ENCODE peak calls at places on chromosome 7, in five cellular contexts. One of them, this sample, is unnamed. For H3K36me3, the result is how much of the 10 kb centered on the place peaks cover.

GRCh38 chr7:47803846-47804245 is 144.4 kb downstream of the PKD1L1 start:
- DNase-seq in NT2/D1: no peak
- DNase-seq in GM23248: no peak
- DNase-seq in CD8-positive, alpha-beta memory T cell: no peak
- DNase-seq in transverse colon: no peak
- DNase-seq in this sample: no peak

GRCh38 chr7:130971297-130971696 is 237.3 kb upstream of the KLF14 start:
- DNase-seq in CD8-positive, alpha-beta memory T cell: no peak
- DNase-seq in transverse colon: no peak
- DNase-seq in GM23248: no peak
- DNase-seq in NT2/D1: no peak
- DNase-seq in this sample: no peak

GRCh38 chr7:119640861-119641260 is 632.1 kb upstream of the KCND2 start:
- DNase-seq in transverse colon: no peak
- DNase-seq in GM23248: no peak
- DNase-seq in NT2/D1: no peak
- DNase-seq in CD8-positive, alpha-beta memory T cell: no peak
- DNase-seq in this sample: no peak

GRCh38 chr7:49174396-49174795 is 250.0 kb downstream of the CDC14C start:
- DNase-seq in NT2/D1: no peak
- DNase-seq in GM23248: no peak
- DNase-seq in CD8-positive, alpha-beta memory T cell: no peak
- DNase-seq in transverse colon: no peak
- DNase-seq in this sample: no peak

GRCh38 chr7:26291699-26292538 is at the start of gene SNX10:
- DNase-seq in CD8-positive, alpha-beta memory T cell: peak
- DNase-seq in NT2/D1: peak
- DNase-seq in transverse colon: peak
- DNase-seq in GM23248: peak
- DNase-seq in this sample: no peak

GRCh38 chr7:94823952-94824351 is 83.4 kb upstream of the PPP1R9A start:
- DNase-seq in GM23248: peak
- DNase-seq in transverse colon: no peak
- DNase-seq in CD8-positive, alpha-beta memory T cell: no peak
- DNase-seq in NT2/D1: no peak
- DNase-seq in this sample: no peak

GRCh38 chr7:28570970-28571288 is 158.6 kb downstream of the CREB5 start:
- DNase-seq in GM23248: peak
- DNase-seq in transverse colon: no peak
- DNase-seq in CD8-positive, alpha-beta memory T cell: no peak
- DNase-seq in NT2/D1: no peak
- DNase-seq in this sample: no peak

GRCh38 chr7:100825760-100826545 is 1.4 kb downstream of the EPHB4 start:
- DNase-seq in transverse colon: no peak
- DNase-seq in NT2/D1: no peak
- DNase-seq in GM23248: peak
- DNase-seq in CD8-positive, alpha-beta memory T cell: no peak
- DNase-seq in this sample: no peak

GRCh38 chr7:155208681-155209477 is 88.8 kb upstream of the INSIG1 start:
- DNase-seq in NT2/D1: no peak
- DNase-seq in CD8-positive, alpha-beta memory T cell: no peak
- DNase-seq in transverse colon: no peak
- DNase-seq in GM23248: peak
- DNase-seq in this sample: no peak

GRCh38 chr7:127885843-127886242 is 145.4 kb downstream of the LRRC4 start:
- DNase-seq in transverse colon: no peak
- DNase-seq in CD8-positive, alpha-beta memory T cell: no peak
- DNase-seq in NT2/D1: no peak
- DNase-seq in GM23248: peak
- DNase-seq in this sample: no peak

GRCh38 chr7:47322731-47323130 is 259.2 kb downstream of the TNS3 start:
- DNase-seq in NT2/D1: no peak
- DNase-seq in GM23248: no peak
- DNase-seq in CD8-positive, alpha-beta memory T cell: no peak
- DNase-seq in transverse colon: no peak
- DNase-seq in this sample: no peak

GRCh38 chr7:152335900-152336571 is 99.8 kb downstream of the KMT2C start:
- DNase-seq in CD8-positive, alpha-beta memory T cell: no peak
- DNase-seq in NT2/D1: no peak
- DNase-seq in GM23248: peak
- DNase-seq in transverse colon: no peak
- DNase-seq in this sample: no peak

GRCh38 chr7:27175005-27175625 is 995 bp upstream of the HOXA10 start:
- DNase-seq in GM23248: peak
- DNase-seq in CD8-positive, alpha-beta memory T cell: no peak
- DNase-seq in transverse colon: peak
- DNase-seq in NT2/D1: no peak
- DNase-seq in this sample: no peak

GRCh38 chr7:17521437-17521836 is 223.0 kb downstream of the AHR start:
- DNase-seq in NT2/D1: no peak
- DNase-seq in GM23248: peak
- DNase-seq in transverse colon: no peak
- DNase-seq in CD8-positive, alpha-beta memory T cell: no peak
- DNase-seq in this sample: no peak

GRCh38 chr7:6533893-6534804 is 17.1 kb downstream of the GRID2IP start:
- DNase-seq in NT2/D1: no peak
- DNase-seq in GM23248: no peak
- DNase-seq in transverse colon: peak
- DNase-seq in CD8-positive, alpha-beta memory T cell: no peak
- DNase-seq in this sample: no peak
- H3K4me3 ChIP-seq in NT2/D1: no peak
- H3K4me3 ChIP-seq in GM23248: no peak
- H3K4me3 ChIP-seq in transverse colon: no peak
- H3K4me3 ChIP-seq in CD8-positive, alpha-beta memory T cell: no peak
- H3K4me3 ChIP-seq in this sample: no peak

GRCh38 chr7:23332193-23332592 is 33.1 kb downstream of the MALSU1 start:
- DNase-seq in NT2/D1: no peak
- DNase-seq in transverse colon: no peak
- DNase-seq in CD8-positive, alpha-beta memory T cell: no peak
- DNase-seq in GM23248: no peak
- DNase-seq in this sample: no peak
- H3K36me3 ChIP-seq in NT2/D1: half or more
- H3K36me3 ChIP-seq in transverse colon: under half
- H3K36me3 ChIP-seq in CD8-positive, alpha-beta memory T cell: under half
- H3K36me3 ChIP-seq in GM23248: under half
- H3K36me3 ChIP-seq in this sample: half or more

DNA sequence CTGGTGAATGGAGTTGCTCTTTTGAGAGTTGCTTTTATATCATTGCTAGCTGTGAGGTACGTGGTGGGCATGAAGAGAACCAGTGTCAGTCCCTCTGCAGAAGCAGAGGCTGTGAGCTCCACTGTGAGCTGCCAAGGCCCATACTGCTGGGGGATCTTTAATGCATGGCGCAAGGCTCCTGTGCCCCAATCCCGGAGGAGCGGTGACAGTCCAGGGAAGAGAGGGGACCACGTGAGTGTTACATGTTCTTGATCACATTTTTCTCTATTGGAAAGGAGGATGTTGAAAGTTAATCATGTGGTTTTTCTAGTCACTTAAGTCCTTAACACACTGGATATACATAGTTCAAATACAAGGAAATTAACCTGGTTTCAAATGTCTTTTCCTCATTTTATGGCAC is 393.5 kb upstream of the GALNT17 start:
- DNase-seq in CD8-positive, alpha-beta memory T cell: no peak
- DNase-seq in GM23248: no peak
- DNase-seq in transverse colon: no peak
- DNase-seq in NT2/D1: no peak
- DNase-seq in this sample: no peak
- H3K4me3 ChIP-seq in CD8-positive, alpha-beta memory T cell: no peak
- H3K4me3 ChIP-seq in GM23248: no peak
- H3K4me3 ChIP-seq in transverse colon: no peak
- H3K4me3 ChIP-seq in NT2/D1: no peak
- H3K4me3 ChIP-seq in this sample: no peak

GRCh38 chr7:105474045-105474444 is 48.0 kb downstream of the PUS7 start:
- DNase-seq in NT2/D1: no peak
- DNase-seq in GM23248: no peak
- DNase-seq in transverse colon: no peak
- DNase-seq in CD8-positive, alpha-beta memory T cell: no peak
- DNase-seq in this sample: no peak
- H3K36me3 ChIP-seq in NT2/D1: under half
- H3K36me3 ChIP-seq in GM23248: under half
- H3K36me3 ChIP-seq in transverse colon: under half
- H3K36me3 ChIP-seq in CD8-positive, alpha-beta memory T cell: under half
- H3K36me3 ChIP-seq in this sample: under half

GRCh38 chr7:150567168-150567567 is at the start of gene GIMAP4:
- DNase-seq in CD8-positive, alpha-beta memory T cell: no peak
- DNase-seq in NT2/D1: no peak
- DNase-seq in transverse colon: no peak
- DNase-seq in GM23248: no peak
- DNase-seq in this sample: no peak
- H3K4me3 ChIP-seq in CD8-positive, alpha-beta memory T cell: peak
- H3K4me3 ChIP-seq in NT2/D1: no peak
- H3K4me3 ChIP-seq in transverse colon: peak
- H3K4me3 ChIP-seq in GM23248: no peak
- H3K4me3 ChIP-seq in this sample: no peak

DNA sequence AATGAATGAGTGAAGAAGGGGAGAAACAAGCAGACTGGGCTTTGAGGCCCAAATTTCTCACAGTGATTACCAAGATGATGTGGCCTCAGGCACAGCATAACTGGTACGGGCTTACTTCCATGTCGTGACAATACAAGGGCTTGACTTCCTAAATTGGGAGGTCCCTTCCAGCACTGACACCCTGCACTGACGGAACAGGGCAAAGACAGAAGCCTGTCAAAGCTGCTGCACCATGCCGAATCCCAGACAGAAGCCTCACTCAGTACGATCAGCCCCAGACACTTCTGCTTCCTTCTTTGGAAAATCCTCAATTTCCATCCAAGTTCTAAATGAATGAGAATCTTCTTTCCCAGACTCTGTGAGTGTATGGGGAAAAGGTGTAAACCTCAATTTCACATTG is 51.9 kb downstream of the GNA12 start:
- DNase-seq in transverse colon: no peak
- DNase-seq in NT2/D1: no peak
- DNase-seq in GM23248: no peak
- DNase-seq in CD8-positive, alpha-beta memory T cell: no peak
- DNase-seq in this sample: no peak
- H3K36me3 ChIP-seq in transverse colon: under half
- H3K36me3 ChIP-seq in NT2/D1: half or more
- H3K36me3 ChIP-seq in GM23248: under half
- H3K36me3 ChIP-seq in CD8-positive, alpha-beta memory T cell: under half
- H3K36me3 ChIP-seq in this sample: under half

GRCh38 chr7:290554-291301 is 758 bp downstream of the FOXL3 start:
- DNase-seq in GM23248: no peak
- DNase-seq in transverse colon: peak
- DNase-seq in NT2/D1: no peak
- DNase-seq in CD8-positive, alpha-beta memory T cell: no peak
- DNase-seq in this sample: no peak

GRCh38 chr7:291302-292092 is 1.5 kb downstream of the FOXL3 start:
- DNase-seq in transverse colon: no peak
- DNase-seq in GM23248: no peak
- DNase-seq in CD8-positive, alpha-beta memory T cell: no peak
- DNase-seq in NT2/D1: no peak
- DNase-seq in this sample: no peak

GRCh38 chr7:288671-289101 is 1.3 kb upstream of the FOXL3 start:
- DNase-seq in NT2/D1: no peak
- DNase-seq in GM23248: no peak
- DNase-seq in transverse colon: no peak
- DNase-seq in CD8-positive, alpha-beta memory T cell: no peak
- DNase-seq in this sample: no peak

GRCh38 chr7:289756-290553 is at the start of gene FOXL3:
- DNase-seq in CD8-positive, alpha-beta memory T cell: no peak
- DNase-seq in GM23248: no peak
- DNase-seq in NT2/D1: no peak
- DNase-seq in transverse colon: no peak
- DNase-seq in this sample: no peak

DNA sequence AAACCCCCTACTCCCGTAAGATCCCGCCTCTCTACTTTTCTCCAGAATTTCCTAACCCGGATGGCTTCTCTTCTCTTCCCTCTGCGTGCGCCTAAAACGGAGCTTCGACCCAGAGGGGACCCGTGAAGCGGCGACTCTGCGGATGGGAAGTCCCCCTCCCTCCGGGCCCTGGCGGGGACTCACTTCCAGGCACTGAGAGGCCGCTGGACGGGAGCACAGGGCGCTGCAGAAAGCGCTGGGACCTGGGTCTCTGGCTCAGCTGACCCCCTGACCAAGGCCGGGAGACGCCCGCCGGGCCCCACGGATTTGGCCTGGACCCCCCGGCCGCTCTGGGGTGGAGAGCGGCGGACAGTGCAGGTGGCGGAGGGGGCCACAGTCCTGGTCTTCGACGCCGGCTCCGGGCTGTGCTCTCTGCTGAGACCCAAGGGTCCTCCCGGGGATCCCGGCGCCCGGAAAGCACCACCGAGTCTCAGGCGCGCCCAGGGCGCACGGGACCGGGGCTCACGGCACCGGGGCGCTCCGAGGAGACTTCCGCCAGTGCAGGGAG is 688 bp upstream of the FOXL3 start:
- DNase-seq in transverse colon: no peak
- DNase-seq in GM23248: no peak
- DNase-seq in NT2/D1: no peak
- DNase-seq in CD8-positive, alpha-beta memory T cell: no peak
- DNase-seq in this sample: no peak
- H3K4me3 ChIP-seq in transverse colon: no peak
- H3K4me3 ChIP-seq in GM23248: no peak
- H3K4me3 ChIP-seq in NT2/D1: no peak
- H3K4me3 ChIP-seq in CD8-positive, alpha-beta memory T cell: no peak
- H3K4me3 ChIP-seq in this sample: no peak

DNA sequence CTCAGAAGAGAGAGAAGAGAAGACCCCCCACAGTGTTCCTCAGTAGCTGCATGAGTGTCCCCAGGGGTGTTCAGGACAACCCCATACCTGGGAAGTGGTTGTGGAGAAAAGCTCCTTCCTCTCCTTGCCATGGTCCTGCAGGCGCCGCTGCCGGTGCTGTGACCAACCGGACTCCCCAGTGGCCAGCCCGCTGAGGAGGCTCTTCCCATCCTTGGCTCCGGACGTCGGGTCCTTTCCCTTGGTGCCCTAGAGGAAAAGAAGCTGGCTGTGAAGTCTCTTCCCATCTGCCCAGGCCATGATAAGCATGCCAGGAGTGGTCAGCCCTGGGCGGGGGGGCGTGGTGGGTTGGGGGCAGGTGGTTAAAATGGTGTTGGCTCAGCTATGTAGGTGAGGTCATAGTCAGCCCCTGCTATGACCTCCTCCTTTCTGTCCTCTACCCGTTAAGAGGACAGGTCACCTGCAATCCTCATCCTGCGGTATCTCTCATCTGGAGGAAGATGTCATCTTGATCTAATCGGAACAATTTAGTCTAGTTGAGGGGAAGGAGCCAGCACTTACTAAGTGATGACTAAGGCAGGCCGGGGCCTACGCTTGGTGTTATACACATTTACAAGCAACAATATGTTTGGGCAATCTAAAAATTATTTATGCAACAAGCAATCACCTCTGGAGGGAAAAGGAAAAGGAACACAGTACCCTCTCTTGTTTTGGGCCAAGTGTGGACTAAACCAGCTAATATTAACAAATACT is 13.2 kb downstream of the WDR91 start:
- DNase-seq in CD8-positive, alpha-beta memory T cell: no peak
- DNase-seq in NT2/D1: no peak
- DNase-seq in GM23248: peak
- DNase-seq in transverse colon: no peak
- DNase-seq in this sample: no peak
- H3K36me3 ChIP-seq in CD8-positive, alpha-beta memory T cell: under half
- H3K36me3 ChIP-seq in NT2/D1: under half
- H3K36me3 ChIP-seq in GM23248: under half
- H3K36me3 ChIP-seq in transverse colon: under half
- H3K36me3 ChIP-seq in this sample: under half